ENCODE peak calls at places on chromosomes 2 and 18, in eight cellular contexts. One of them, this sample, is unnamed.

GRCh38 chr18:75265255-75265654 is 54.7 kb downstream of the TSHZ1 start:
- DNase-seq in endothelial cell: no peak
- DNase-seq in cardiac muscle cell: no peak
- DNase-seq in MCF 10A: no peak
- DNase-seq in HFF-Myc: no peak
- DNase-seq in chondrocyte: no peak
- DNase-seq in RPMI8226: no peak
- DNase-seq in left lobe of liver: no peak
- DNase-seq in this sample: no peak

GRCh38 chr2:217993817-217994459 is 8.9 kb downstream of the TNS1 start:
- DNase-seq in endothelial cell: peak
- DNase-seq in cardiac muscle cell: peak
- DNase-seq in MCF 10A: peak
- DNase-seq in HFF-Myc: no peak
- DNase-seq in chondrocyte: no peak
- DNase-seq in RPMI8226: peak
- DNase-seq in left lobe of liver: peak
- DNase-seq in this sample: no peak

GRCh38 chr2:148876589-148877402 is 1.8 kb downstream of the KIF5C start:
- DNase-seq in endothelial cell: peak
- DNase-seq in cardiac muscle cell: peak
- DNase-seq in MCF 10A: no peak
- DNase-seq in HFF-Myc: no peak
- DNase-seq in chondrocyte: no peak
- DNase-seq in RPMI8226: no peak
- DNase-seq in left lobe of liver: no peak
- DNase-seq in this sample: no peak

GRCh38 chr2:59529738-59530137 is 1023.7 kb downstream of the BCL11A start:
- DNase-seq in endothelial cell: no peak
- DNase-seq in cardiac muscle cell: no peak
- DNase-seq in MCF 10A: no peak
- DNase-seq in HFF-Myc: no peak
- DNase-seq in chondrocyte: no peak
- DNase-seq in RPMI8226: no peak
- DNase-seq in left lobe of liver: no peak
- DNase-seq in this sample: no peak

GRCh38 chr18:78765142-78765541 is 214.5 kb upstream of the SALL3 start:
- DNase-seq in endothelial cell: no peak
- DNase-seq in cardiac muscle cell: no peak
- DNase-seq in MCF 10A: no peak
- DNase-seq in HFF-Myc: no peak
- DNase-seq in chondrocyte: peak
- DNase-seq in RPMI8226: no peak
- DNase-seq in left lobe of liver: no peak
- DNase-seq in this sample: peak

GRCh38 chr2:232030229-232030628 is 68.7 kb downstream of the DIS3L2 start:
- DNase-seq in endothelial cell: no peak
- DNase-seq in cardiac muscle cell: no peak
- DNase-seq in MCF 10A: peak
- DNase-seq in HFF-Myc: no peak
- DNase-seq in chondrocyte: no peak
- DNase-seq in RPMI8226: no peak
- DNase-seq in left lobe of liver: no peak
- DNase-seq in this sample: no peak

GRCh38 chr18:35376393-35376741 is 770 bp downstream of the ZNF396 start:
- DNase-seq in endothelial cell: peak
- DNase-seq in cardiac muscle cell: no peak
- DNase-seq in MCF 10A: no peak
- DNase-seq in HFF-Myc: no peak
- DNase-seq in chondrocyte: no peak
- DNase-seq in RPMI8226: peak
- DNase-seq in left lobe of liver: peak
- DNase-seq in this sample: no peak

GRCh38 chr18:70920840-70921374 is 632.1 kb downstream of the SOCS6 start:
- DNase-seq in endothelial cell: no peak
- DNase-seq in cardiac muscle cell: no peak
- DNase-seq in MCF 10A: no peak
- DNase-seq in HFF-Myc: no peak
- DNase-seq in chondrocyte: no peak
- DNase-seq in RPMI8226: no peak
- DNase-seq in left lobe of liver: no peak
- DNase-seq in this sample: no peak

GRCh38 chr2:216283038-216283900 is 89.0 kb downstream of the MARCHF4 start:
- DNase-seq in endothelial cell: peak
- DNase-seq in cardiac muscle cell: peak
- DNase-seq in MCF 10A: peak
- DNase-seq in HFF-Myc: no peak
- DNase-seq in chondrocyte: no peak
- DNase-seq in RPMI8226: peak
- DNase-seq in left lobe of liver: no peak
- DNase-seq in this sample: no peak

GRCh38 chr2:145687445-145688104 is 1167.7 kb upstream of the ZEB2 start:
- DNase-seq in endothelial cell: no peak
- DNase-seq in cardiac muscle cell: no peak
- DNase-seq in MCF 10A: no peak
- DNase-seq in HFF-Myc: no peak
- DNase-seq in chondrocyte: no peak
- DNase-seq in RPMI8226: no peak
- DNase-seq in left lobe of liver: no peak
- DNase-seq in this sample: no peak

GRCh38 chr2:1997976-1998375 is 253.7 kb upstream of the PXDN start:
- DNase-seq in endothelial cell: no peak
- DNase-seq in cardiac muscle cell: no peak
- DNase-seq in MCF 10A: no peak
- DNase-seq in HFF-Myc: no peak
- DNase-seq in chondrocyte: no peak
- DNase-seq in RPMI8226: no peak
- DNase-seq in left lobe of liver: no peak
- DNase-seq in this sample: no peak

GRCh38 chr2:239873656-239874635 is 151.2 kb downstream of the NDUFA10 start:
- DNase-seq in endothelial cell: no peak
- DNase-seq in cardiac muscle cell: no peak
- DNase-seq in MCF 10A: no peak
- DNase-seq in HFF-Myc: no peak
- DNase-seq in chondrocyte: no peak
- DNase-seq in RPMI8226: no peak
- DNase-seq in left lobe of liver: peak
- DNase-seq in this sample: no peak

GRCh38 chr2:219713110-219713509 is 85.7 kb downstream of the SLC4A3 start:
- DNase-seq in endothelial cell: no peak
- DNase-seq in cardiac muscle cell: no peak
- DNase-seq in MCF 10A: peak
- DNase-seq in HFF-Myc: no peak
- DNase-seq in chondrocyte: no peak
- DNase-seq in RPMI8226: peak
- DNase-seq in left lobe of liver: no peak
- DNase-seq in this sample: no peak

GRCh38 chr18:31634331-31634713 is 42.6 kb downstream of the TTR start:
- DNase-seq in endothelial cell: no peak
- DNase-seq in cardiac muscle cell: no peak
- DNase-seq in MCF 10A: no peak
- DNase-seq in HFF-Myc: no peak
- DNase-seq in chondrocyte: no peak
- DNase-seq in RPMI8226: no peak
- DNase-seq in left lobe of liver: no peak
- DNase-seq in this sample: no peak

GRCh38 chr18:70256184-70256583 is 32.7 kb upstream of the SOCS6 start:
- DNase-seq in endothelial cell: no peak
- DNase-seq in cardiac muscle cell: no peak
- DNase-seq in MCF 10A: no peak
- DNase-seq in HFF-Myc: no peak
- DNase-seq in chondrocyte: no peak
- DNase-seq in RPMI8226: no peak
- DNase-seq in left lobe of liver: no peak
- DNase-seq in this sample: no peak

GRCh38 chr2:1886405-1886992 is 142.2 kb upstream of the PXDN start:
- DNase-seq in endothelial cell: peak
- DNase-seq in cardiac muscle cell: peak
- DNase-seq in MCF 10A: peak
- DNase-seq in HFF-Myc: no peak
- DNase-seq in chondrocyte: no peak
- DNase-seq in RPMI8226: peak
- DNase-seq in left lobe of liver: peak
- DNase-seq in this sample: peak

GRCh38 chr2:198973785-198974184 is 484.0 kb downstream of the SATB2 start:
- DNase-seq in endothelial cell: no peak
- DNase-seq in cardiac muscle cell: no peak
- DNase-seq in MCF 10A: no peak
- DNase-seq in HFF-Myc: no peak
- DNase-seq in chondrocyte: no peak
- DNase-seq in RPMI8226: no peak
- DNase-seq in left lobe of liver: no peak
- DNase-seq in this sample: no peak

GRCh38 chr2:199455533-199456382 is 2.0 kb downstream of the SATB2 start:
- DNase-seq in endothelial cell: peak
- DNase-seq in cardiac muscle cell: peak
- DNase-seq in MCF 10A: peak
- DNase-seq in HFF-Myc: no peak
- DNase-seq in chondrocyte: no peak
- DNase-seq in RPMI8226: no peak
- DNase-seq in left lobe of liver: peak
- DNase-seq in this sample: no peak

GRCh38 chr2:240451108-240451611 is 15.7 kb downstream of the GPC1 start:
- DNase-seq in endothelial cell: no peak
- DNase-seq in cardiac muscle cell: no peak
- DNase-seq in MCF 10A: no peak
- DNase-seq in HFF-Myc: no peak
- DNase-seq in chondrocyte: peak
- DNase-seq in RPMI8226: no peak
- DNase-seq in left lobe of liver: no peak
- DNase-seq in this sample: no peak

GRCh38 chr2:127525692-127526141 is 572 bp downstream of the IWS1 start:
- DNase-seq in endothelial cell: peak
- DNase-seq in cardiac muscle cell: peak
- DNase-seq in MCF 10A: peak
- DNase-seq in HFF-Myc: no peak
- DNase-seq in chondrocyte: no peak
- DNase-seq in RPMI8226: peak
- DNase-seq in left lobe of liver: no peak
- DNase-seq in this sample: no peak

GRCh38 chr2:149161481-149162225 is 123.2 kb downstream of the LYPD6B start:
- DNase-seq in endothelial cell: no peak
- DNase-seq in cardiac muscle cell: no peak
- DNase-seq in MCF 10A: no peak
- DNase-seq in HFF-Myc: no peak
- DNase-seq in chondrocyte: no peak
- DNase-seq in RPMI8226: no peak
- DNase-seq in left lobe of liver: no peak
- DNase-seq in this sample: no peak

GRCh38 chr2:30683240-30683956 is 123.8 kb downstream of the CAPN13 start:
- DNase-seq in endothelial cell: no peak
- DNase-seq in cardiac muscle cell: no peak
- DNase-seq in MCF 10A: no peak
- DNase-seq in HFF-Myc: no peak
- DNase-seq in chondrocyte: no peak
- DNase-seq in RPMI8226: peak
- DNase-seq in left lobe of liver: peak
- DNase-seq in this sample: no peak

GRCh38 chr2:127700527-127701192 is 637 bp upstream of the SFT2D3 start:
- DNase-seq in endothelial cell: peak
- DNase-seq in cardiac muscle cell: no peak
- DNase-seq in MCF 10A: peak
- DNase-seq in HFF-Myc: no peak
- DNase-seq in chondrocyte: no peak
- DNase-seq in RPMI8226: peak
- DNase-seq in left lobe of liver: peak
- DNase-seq in this sample: peak